ENCODE peak calls at places on chromosomes 12 and 14, in four cellular contexts. One of them, this sample, is unnamed.

GRCh38 chr14:36604757-36605505 is 22.5 kb upstream of the NKX2-8 start:
- ATAC-seq in heart right ventricle: no peak
- ATAC-seq in upper lobe of right lung: peak; percentile 94
- ATAC-seq in thoracic aorta: no peak
- ATAC-seq in this sample: peak; percentile 89

GRCh38 chr14:31124197-31124596 is 83.4 kb downstream of the HECTD1 start:
- ATAC-seq in thoracic aorta: no peak
- ATAC-seq in upper lobe of right lung: no peak
- ATAC-seq in heart right ventricle: no peak
- ATAC-seq in this sample: no peak

GRCh38 chr12:119176267-119177055 is 2.3 kb upstream of the HSPB8 start:
- ATAC-seq in thoracic aorta: peak; percentile 51
- ATAC-seq in upper lobe of right lung: peak; percentile 42
- ATAC-seq in heart right ventricle: peak; percentile 63
- ATAC-seq in this sample: peak; percentile 29

GRCh38 chr14:72154645-72155378 is 222.6 kb downstream of the RGS6 start:
- ATAC-seq in heart right ventricle: no peak
- ATAC-seq in upper lobe of right lung: no peak
- ATAC-seq in thoracic aorta: no peak
- ATAC-seq in this sample: no peak

GRCh38 chr12:107635139-107635538 is 50.5 kb upstream of the PWP1 start:
- ATAC-seq in thoracic aorta: no peak
- ATAC-seq in upper lobe of right lung: no peak
- ATAC-seq in heart right ventricle: no peak
- ATAC-seq in this sample: no peak

GRCh38 chr14:61145903-61146411 is 135.2 kb downstream of the TMEM30B start:
- ATAC-seq in upper lobe of right lung: no peak
- ATAC-seq in thoracic aorta: peak; percentile 60
- ATAC-seq in heart right ventricle: no peak
- ATAC-seq in this sample: peak; percentile 65

GRCh38 chr14:74962493-74962892 is 7.1 kb upstream of the PGF start:
- ATAC-seq in upper lobe of right lung: peak; percentile 83
- ATAC-seq in heart right ventricle: no peak
- ATAC-seq in thoracic aorta: no peak
- ATAC-seq in this sample: no peak

GRCh38 chr12:1870998-1871917 is 47.2 kb downstream of the CACNA2D4 start:
- ATAC-seq in thoracic aorta: no peak
- ATAC-seq in upper lobe of right lung: no peak
- ATAC-seq in heart right ventricle: no peak
- ATAC-seq in this sample: no peak